ENCODE peak calls at places on chromosomes 3 and 15, in six cellular contexts. One of them, this sample, is unnamed.

GRCh38 chr3:166372571-166373106 is 535.4 kb upstream of the BCHE start:
- DNase-seq in sigmoid colon: no peak
- DNase-seq in gastrocnemius medialis: no peak
- DNase-seq in HepG2: no peak
- DNase-seq in K562: no peak
- DNase-seq in transverse colon: no peak
- DNase-seq in this sample: no peak

GRCh38 chr15:64071931-64072765 is 21.5 kb downstream of the CIAO2A start:
- DNase-seq in sigmoid colon: no peak
- DNase-seq in HepG2: no peak
- DNase-seq in K562: peak
- DNase-seq in gastrocnemius medialis: peak
- DNase-seq in transverse colon: no peak
- DNase-seq in this sample: no peak

GRCh38 chr15:25613113-25613512 is 174.3 kb upstream of the UBE3A start:
- DNase-seq in K562: no peak
- DNase-seq in transverse colon: no peak
- DNase-seq in HepG2: no peak
- DNase-seq in gastrocnemius medialis: no peak
- DNase-seq in sigmoid colon: no peak
- DNase-seq in this sample: no peak

GRCh38 chr3:48560648-48561018 is 2.9 kb downstream of the UCN2 start:
- DNase-seq in HepG2: no peak
- DNase-seq in K562: no peak
- DNase-seq in gastrocnemius medialis: peak
- DNase-seq in sigmoid colon: peak
- DNase-seq in transverse colon: no peak
- DNase-seq in this sample: no peak

GRCh38 chr3:106333911-106334618 is 465.3 kb upstream of the CBLB start:
- DNase-seq in gastrocnemius medialis: no peak
- DNase-seq in K562: no peak
- DNase-seq in HepG2: no peak
- DNase-seq in transverse colon: no peak
- DNase-seq in sigmoid colon: no peak
- DNase-seq in this sample: no peak

GRCh38 chr3:67529915-67530314 is 124.5 kb downstream of the SUCLG2 start:
- DNase-seq in sigmoid colon: no peak
- DNase-seq in K562: no peak
- DNase-seq in HepG2: no peak
- DNase-seq in gastrocnemius medialis: no peak
- DNase-seq in transverse colon: no peak
- DNase-seq in this sample: no peak

GRCh38 chr3:141412087-141412935 is 44.0 kb downstream of the ZBTB38 start:
- DNase-seq in HepG2: peak
- DNase-seq in K562: no peak
- DNase-seq in transverse colon: peak
- DNase-seq in sigmoid colon: peak
- DNase-seq in gastrocnemius medialis: peak
- DNase-seq in this sample: peak

GRCh38 chr3:184405075-184406060 is 25.5 kb downstream of the CHRD start:
- DNase-seq in sigmoid colon: peak
- DNase-seq in K562: no peak
- DNase-seq in transverse colon: no peak
- DNase-seq in gastrocnemius medialis: no peak
- DNase-seq in HepG2: no peak
- DNase-seq in this sample: no peak

GRCh38 chr15:38941399-38941953 is 376.9 kb upstream of the RASGRP1 start:
- DNase-seq in sigmoid colon: no peak
- DNase-seq in K562: no peak
- DNase-seq in transverse colon: no peak
- DNase-seq in HepG2: no peak
- DNase-seq in gastrocnemius medialis: no peak
- DNase-seq in this sample: no peak

GRCh38 chr3:29370021-29370420 is 89.2 kb downstream of the RBMS3 start:
- DNase-seq in sigmoid colon: no peak
- DNase-seq in HepG2: no peak
- DNase-seq in K562: no peak
- DNase-seq in gastrocnemius medialis: no peak
- DNase-seq in transverse colon: no peak
- DNase-seq in this sample: no peak

GRCh38 chr15:56342653-56343052 is 22.6 kb upstream of the TEX9 start:
- DNase-seq in transverse colon: no peak
- DNase-seq in K562: no peak
- DNase-seq in HepG2: no peak
- DNase-seq in gastrocnemius medialis: no peak
- DNase-seq in sigmoid colon: no peak
- DNase-seq in this sample: no peak

GRCh38 chr3:149258298-149258697 is 36.7 kb upstream of the CP start:
- DNase-seq in K562: no peak
- DNase-seq in transverse colon: no peak
- DNase-seq in sigmoid colon: no peak
- DNase-seq in HepG2: no peak
- DNase-seq in gastrocnemius medialis: no peak
- DNase-seq in this sample: peak

GRCh38 chr15:98899266-98900021 is 108.1 kb downstream of the PGPEP1L start:
- DNase-seq in K562: no peak
- DNase-seq in HepG2: no peak
- DNase-seq in transverse colon: no peak
- DNase-seq in gastrocnemius medialis: no peak
- DNase-seq in sigmoid colon: no peak
- DNase-seq in this sample: no peak

GRCh38 chr3:117537949-117538348 is 828.4 kb downstream of the TUSC7 start:
- DNase-seq in sigmoid colon: no peak
- DNase-seq in transverse colon: no peak
- DNase-seq in gastrocnemius medialis: no peak
- DNase-seq in HepG2: no peak
- DNase-seq in K562: no peak
- DNase-seq in this sample: no peak

GRCh38 chr15:58903232-58903631 is 30.2 kb downstream of the SLTM start:
- DNase-seq in transverse colon: no peak
- DNase-seq in HepG2: no peak
- DNase-seq in K562: no peak
- DNase-seq in gastrocnemius medialis: no peak
- DNase-seq in sigmoid colon: no peak
- DNase-seq in this sample: no peak

GRCh38 chr15:60351066-60351465 is 46.7 kb downstream of the ANXA2 start:
- DNase-seq in HepG2: no peak
- DNase-seq in transverse colon: no peak
- DNase-seq in gastrocnemius medialis: no peak
- DNase-seq in sigmoid colon: no peak
- DNase-seq in K562: no peak
- DNase-seq in this sample: no peak

GRCh38 chr3:186990878-186991308 is 60.6 kb downstream of the ST6GAL1 start:
- DNase-seq in gastrocnemius medialis: peak
- DNase-seq in HepG2: no peak
- DNase-seq in sigmoid colon: no peak
- DNase-seq in K562: no peak
- DNase-seq in transverse colon: no peak
- DNase-seq in this sample: no peak

GRCh38 chr15:78058401-78058935 is 19.0 kb downstream of the TBC1D2B start:
- DNase-seq in HepG2: no peak
- DNase-seq in gastrocnemius medialis: no peak
- DNase-seq in sigmoid colon: no peak
- DNase-seq in transverse colon: no peak
- DNase-seq in K562: no peak
- DNase-seq in this sample: no peak

GRCh38 chr3:160665784-160666526 is 11.0 kb upstream of the ARL14 start:
- DNase-seq in gastrocnemius medialis: no peak
- DNase-seq in K562: no peak
- DNase-seq in transverse colon: peak
- DNase-seq in HepG2: no peak
- DNase-seq in sigmoid colon: no peak
- DNase-seq in this sample: no peak

GRCh38 chr3:12227833-12228232 is 61.0 kb upstream of the PPARG start:
- DNase-seq in K562: no peak
- DNase-seq in transverse colon: no peak
- DNase-seq in HepG2: no peak
- DNase-seq in gastrocnemius medialis: no peak
- DNase-seq in sigmoid colon: no peak
- DNase-seq in this sample: no peak

GRCh38 chr3:171358171-171358890 is 101.9 kb downstream of the TNIK start:
- DNase-seq in gastrocnemius medialis: no peak
- DNase-seq in transverse colon: peak
- DNase-seq in K562: no peak
- DNase-seq in HepG2: no peak
- DNase-seq in sigmoid colon: no peak
- DNase-seq in this sample: no peak

GRCh38 chr3:160473233-160473632 is 23.6 kb upstream of the TRIM59 start:
- DNase-seq in HepG2: no peak
- DNase-seq in transverse colon: no peak
- DNase-seq in gastrocnemius medialis: no peak
- DNase-seq in K562: no peak
- DNase-seq in sigmoid colon: no peak
- DNase-seq in this sample: no peak

GRCh38 chr15:25710184-25710583 is 152.9 kb downstream of the ATP10A start:
- DNase-seq in transverse colon: peak
- DNase-seq in sigmoid colon: peak
- DNase-seq in HepG2: peak
- DNase-seq in K562: peak
- DNase-seq in gastrocnemius medialis: no peak
- DNase-seq in this sample: peak

GRCh38 chr3:24299236-24299635 is 195.4 kb downstream of the THRB start:
- DNase-seq in HepG2: no peak
- DNase-seq in sigmoid colon: no peak
- DNase-seq in transverse colon: no peak
- DNase-seq in K562: no peak
- DNase-seq in gastrocnemius medialis: no peak
- DNase-seq in this sample: no peak

DNA sequence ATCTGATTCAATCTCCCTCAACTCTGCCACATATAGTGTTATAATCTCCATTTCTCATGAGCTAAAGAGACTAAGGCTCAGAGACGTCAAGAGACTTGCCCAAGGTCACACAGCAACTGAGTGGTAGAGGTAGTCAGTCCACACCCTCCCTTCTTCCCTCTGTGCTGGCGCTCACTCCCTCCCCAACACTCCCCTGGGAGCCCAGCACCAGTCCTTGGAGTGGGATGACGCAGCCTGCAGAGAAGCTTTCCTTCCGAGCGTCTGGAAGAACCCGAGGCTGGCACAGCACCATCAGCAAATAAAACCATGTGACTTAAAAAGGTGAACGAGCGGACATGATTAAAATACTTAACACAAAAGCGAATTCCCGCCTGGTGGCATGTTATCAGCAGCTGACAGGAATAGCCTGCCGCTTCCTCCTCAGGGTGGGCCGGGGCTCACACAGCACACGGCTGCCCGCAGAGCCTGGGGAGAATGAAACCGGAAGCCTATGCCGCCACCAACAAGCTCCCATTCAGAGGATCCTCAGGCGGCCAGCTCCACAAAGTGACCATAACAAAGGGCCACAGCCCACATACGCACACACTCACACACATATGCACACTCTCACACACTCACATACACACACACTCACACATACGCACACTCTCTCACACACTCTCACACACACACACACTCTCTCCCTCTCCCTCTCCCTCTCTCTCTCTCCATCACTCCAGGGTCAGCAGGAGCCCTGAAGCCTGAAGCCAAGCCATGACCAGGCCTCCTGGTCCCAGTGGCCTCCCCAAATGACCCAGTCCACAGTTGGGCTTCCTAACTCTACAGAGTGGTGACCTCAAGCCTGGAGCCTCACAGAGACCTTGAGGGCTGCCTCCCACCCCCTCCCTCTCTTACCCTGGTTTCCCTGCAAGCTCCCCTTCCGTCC is 120.5 kb downstream of the XXYLT1 start:
- DNase-seq in transverse colon: peak
- DNase-seq in gastrocnemius medialis: no peak
- DNase-seq in HepG2: no peak
- DNase-seq in sigmoid colon: peak
- DNase-seq in K562: peak
- DNase-seq in this sample: peak
- TF ChIP-seq POLR2A in transverse colon: no peak
- TF ChIP-seq POLR2A in gastrocnemius medialis: no peak
- TF ChIP-seq POLR2A in HepG2: no peak
- TF ChIP-seq POLR2A in sigmoid colon: no peak
- TF ChIP-seq POLR2A in K562: peak
- TF ChIP-seq POLR2A in this sample: peak

DNA sequence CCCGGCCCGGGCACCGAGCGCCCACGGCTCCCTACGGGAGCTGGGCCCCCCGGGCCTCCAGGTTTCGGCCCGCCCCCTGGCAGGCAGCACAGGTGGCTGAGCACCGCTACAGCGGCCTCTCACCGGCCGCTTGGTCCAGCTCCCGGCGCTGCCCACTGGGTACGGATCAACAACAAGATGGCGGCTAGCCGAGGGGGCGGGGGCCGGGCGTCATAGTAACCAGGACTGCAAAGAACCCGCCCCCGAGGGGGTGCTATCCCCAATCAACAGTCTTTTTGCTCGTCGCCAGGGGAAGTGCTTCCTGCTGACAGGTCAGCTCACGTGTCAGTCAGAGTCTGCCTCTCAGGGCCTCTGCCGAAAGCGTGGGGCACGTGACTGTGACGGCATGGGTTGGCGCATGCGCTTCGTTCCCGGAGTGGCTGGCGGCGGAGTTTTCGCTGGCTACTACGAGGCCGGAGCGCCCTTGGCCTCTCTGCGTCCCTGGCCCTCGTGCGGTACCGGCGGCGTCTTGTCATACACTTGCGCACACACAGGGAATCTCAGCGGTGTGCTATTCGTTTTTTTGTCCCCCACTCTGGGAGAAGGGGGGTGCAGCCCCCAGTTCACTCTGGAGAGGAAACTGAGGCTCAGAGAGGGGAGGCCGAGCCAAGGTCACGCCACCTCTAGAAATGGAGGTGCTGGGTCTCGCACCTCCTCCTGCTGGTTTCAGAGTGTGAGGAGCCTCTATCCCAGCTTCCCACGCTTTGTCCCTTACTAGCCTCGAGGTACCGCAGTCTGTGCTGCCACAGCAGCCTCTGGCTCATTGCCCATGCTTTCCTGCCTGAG is at the start of gene IP6K1:
- DNase-seq in sigmoid colon: peak
- DNase-seq in gastrocnemius medialis: peak
- DNase-seq in HepG2: peak
- DNase-seq in transverse colon: peak
- DNase-seq in K562: peak
- DNase-seq in this sample: peak
- TF ChIP-seq POLR2A in sigmoid colon: peak
- TF ChIP-seq POLR2A in gastrocnemius medialis: peak
- TF ChIP-seq POLR2A in HepG2: peak
- TF ChIP-seq POLR2A in transverse colon: peak
- TF ChIP-seq POLR2A in K562: peak
- TF ChIP-seq POLR2A in this sample: peak

DNA sequence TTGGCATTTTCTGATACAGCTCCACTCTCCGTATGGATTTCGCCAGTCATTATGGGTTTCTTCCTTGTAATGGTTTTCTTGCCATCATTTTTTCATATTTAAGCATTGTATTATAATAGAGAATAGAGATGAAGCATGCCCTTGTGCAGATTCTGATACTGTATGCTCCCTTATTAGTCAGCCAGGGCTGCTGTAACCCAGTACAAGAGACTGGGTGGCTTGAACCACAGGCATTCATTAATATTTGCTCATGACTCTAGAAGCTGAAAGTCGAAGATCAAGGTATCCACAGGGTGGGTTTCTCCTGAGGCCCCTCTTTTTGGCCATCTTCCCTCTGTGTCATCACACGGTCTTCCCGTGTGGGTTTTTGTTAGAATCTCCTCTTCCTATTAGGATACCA is 74.5 kb downstream of the FOXP1 start:
- DNase-seq in sigmoid colon: no peak
- DNase-seq in transverse colon: no peak
- DNase-seq in gastrocnemius medialis: no peak
- DNase-seq in K562: no peak
- DNase-seq in HepG2: no peak
- DNase-seq in this sample: no peak
- TF ChIP-seq POLR2A in sigmoid colon: no peak
- TF ChIP-seq POLR2A in transverse colon: no peak
- TF ChIP-seq POLR2A in gastrocnemius medialis: no peak
- TF ChIP-seq POLR2A in K562: no peak
- TF ChIP-seq POLR2A in HepG2: no peak
- TF ChIP-seq POLR2A in this sample: no peak

GRCh38 chr3:57130426-57131209 is 34.5 kb downstream of the IL17RD start:
- DNase-seq in sigmoid colon: no peak
- DNase-seq in K562: no peak
- DNase-seq in gastrocnemius medialis: no peak
- DNase-seq in transverse colon: no peak
- DNase-seq in HepG2: no peak
- DNase-seq in this sample: no peak
- TF ChIP-seq POLR2A in sigmoid colon: no peak
- TF ChIP-seq POLR2A in K562: no peak
- TF ChIP-seq POLR2A in gastrocnemius medialis: no peak
- TF ChIP-seq POLR2A in transverse colon: no peak
- TF ChIP-seq POLR2A in HepG2: no peak
- TF ChIP-seq POLR2A in this sample: no peak